ENCODE peak calls at places on chromosomes 13 and 19, in four cellular contexts. Q, T, I and V are unnamed samples.

GRCh38 chr13:32587774-32588165 is 1.5 kb downstream of the PDS5B start:
- DNase-seq in Q (no peak), T (no peak), I (no peak), V (no peak)

GRCh38 chr19:15759962-15760565 is 22.3 kb downstream of the OR10H3 start:
- DNase-seq in Q (no peak), T (peak; percentile 27), I (no peak), V (no peak)

GRCh38 chr13:51096131-51096530 is 14.9 kb downstream of the C13orf42 start:
- DNase-seq in Q (no peak), T (no peak), I (no peak), V (no peak)

GRCh38 chr19:51256053-51256682 is 5.3 kb downstream of the SIGLECL1 start:
- DNase-seq in Q (no peak), T (no peak), I (no peak), V (no peak)

GRCh38 chr13:100068532-100068931 is 20.4 kb upstream of the PCCA start:
- DNase-seq in Q (no peak), T (no peak), I (no peak), V (no peak)

GRCh38 chr13:41352935-41353801 is 42.1 kb downstream of the NAA16 start:
- DNase-seq in Q (no peak), T (peak; percentile 55), I (peak; percentile 65), V (no peak)

GRCh38 chr19:40690699-40691420 is 409 bp upstream of the NUMBL start:
- DNase-seq in Q (peak; percentile 98), T (peak; percentile 83), I (peak; percentile 80), V (peak; percentile 92)

GRCh38 chr13:66558511-66558910 is 671.6 kb downstream of the PCDH9 start:
- DNase-seq in Q (no peak), T (no peak), I (no peak), V (no peak)

GRCh38 chr13:94252209-94252608 is 227.3 kb downstream of the DCT start:
- DNase-seq in Q (no peak), T (no peak), I (no peak), V (no peak)

GRCh38 chr19:29841209-29841558 is 29.4 kb downstream of the CCNE1 start:
- DNase-seq in Q (no peak), T (no peak), I (no peak), V (no peak)

GRCh38 chr19:47633516-47633915 is 24.6 kb downstream of the BICRA start:
- DNase-seq in Q (no peak), T (no peak), I (no peak), V (no peak)

GRCh38 chr19:13339869-13340268 is 166.4 kb downstream of the CACNA1A start:
- DNase-seq in Q (no peak), T (no peak), I (no peak), V (no peak)

GRCh38 chr19:39941615-39942507 is 7.4 kb upstream of the FCGBP start:
- DNase-seq in Q (no peak), T (no peak), I (peak; percentile 84), V (no peak)

GRCh38 chr19:47658431-47659383 is 49.8 kb downstream of the BICRA start:
- DNase-seq in Q (no peak), T (no peak), I (no peak), V (no peak)

GRCh38 chr13:52925221-52925620 is 76.8 kb upstream of the PCDH8 start:
- DNase-seq in Q (peak; percentile 27), T (no peak), I (no peak), V (peak; percentile 30)

GRCh38 chr19:17703823-17704463 is 15.3 kb upstream of the MAP1S start:
- DNase-seq in Q (peak; percentile 55), T (peak; percentile 80), I (peak; percentile 59), V (no peak)

GRCh38 chr19:21117041-21117907 is 24.6 kb upstream of the ZNF431 start:
- DNase-seq in Q (no peak), T (no peak), I (no peak), V (no peak)

GRCh38 chr19:55178781-55179569 is 1.1 kb downstream of the SYT5 start:
- DNase-seq in Q (peak; percentile 55), T (peak; percentile 97), I (peak; percentile 95), V (no peak)

GRCh38 chr13:46160474-46161066 is 21.4 kb downstream of the LCP1 start:
- DNase-seq in Q (no peak), T (peak; percentile 75), I (peak; percentile 70), V (no peak)

GRCh38 chr13:30766234-30766633 is 30.9 kb downstream of the ALOX5AP start:
- DNase-seq in Q (no peak), T (no peak), I (no peak), V (no peak)

GRCh38 chr19:48487944-48488343 is 18.8 kb downstream of the CYTH2 start:
- DNase-seq in Q (peak; percentile 65), T (no peak), I (no peak), V (peak; percentile 56)

GRCh38 chr19:18850560-18851375 is 19.0 kb downstream of the UPF1 start:
- DNase-seq in Q (no peak), T (peak; percentile 87), I (no peak), V (no peak)

GRCh38 chr19:49340069-49340864 is 5.1 kb downstream of the CD37 start:
- DNase-seq in Q (peak; percentile 81), T (no peak), I (peak; percentile 38), V (no peak)

GRCh38 chr13:35164324-35164932 is 222.4 kb downstream of the NBEA start:
- DNase-seq in Q (no peak), T (peak; percentile 16), I (no peak), V (no peak)

GRCh38 chr13:32594339-32594738 is 8.1 kb downstream of the PDS5B start:
- DNase-seq in Q (no peak), T (no peak), I (no peak), V (no peak)

GRCh38 chr13:23799945-23800344 is 89.3 kb downstream of the MIPEP start:
- DNase-seq in Q (no peak), T (no peak), I (no peak), V (no peak)

GRCh38 chr19:47475460-47475859 is 3.8 kb upstream of the SLC8A2 start:
- DNase-seq in Q (no peak), T (no peak), I (no peak), V (no peak)

GRCh38 chr13:23462815-23463559 is 29.5 kb upstream of the SACS start:
- DNase-seq in Q (no peak), T (no peak), I (no peak), V (no peak)

GRCh38 chr19:39499082-39499642 is 415 bp downstream of the DLL3 start:
- DNase-seq in Q (no peak), T (peak; percentile 53), I (no peak), V (no peak)

GRCh38 chr13:60433505-60433904 is 36.5 kb downstream of the TDRD3 start:
- DNase-seq in Q (no peak), T (no peak), I (no peak), V (no peak)

GRCh38 chr19:18102916-18103542 is 5.5 kb downstream of the MAST3 start:
- DNase-seq in Q (no peak), T (no peak), I (no peak), V (no peak)

GRCh38 chr19:35266904-35267817 is 1.6 kb upstream of the USF2 start:
- DNase-seq in Q (peak; percentile 68), T (peak; percentile 68), I (no peak), V (peak; percentile 54)

DNA sequence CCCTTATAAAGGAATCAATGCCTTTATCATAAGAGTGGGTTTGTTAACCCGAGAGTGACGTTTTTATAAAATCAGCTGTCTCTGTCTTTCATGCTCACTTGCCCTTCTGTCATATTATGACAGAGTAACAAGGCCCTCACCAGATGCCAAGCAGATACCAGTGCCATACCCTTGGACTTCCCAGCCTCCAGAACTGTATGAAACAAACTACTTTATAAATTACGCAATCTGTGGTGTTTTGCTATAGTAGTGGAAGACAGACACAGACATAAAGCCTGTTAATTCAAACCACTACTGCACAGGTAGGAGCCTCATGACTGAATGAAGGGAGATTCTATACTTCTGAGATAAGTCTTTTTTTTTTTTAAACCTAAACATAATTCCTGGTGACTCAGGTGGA is 4.6 kb downstream of the VN1R1 start:
- DNase-seq in Q (no peak), T (no peak), I (no peak), V (no peak)
- H3K9me3 ChIP-seq in Q (peaks cover 97% of the 10 kb centered on the region), T (no peaks in the 10 kb centered on the region), I (peaks cover 3% of the 10 kb centered on the region), V (no peaks in the 10 kb centered on the region)

GRCh38 chr19:56946164-56946563 is 105.6 kb upstream of the PEG3 start:
- DNase-seq in Q (no peak), T (peak; percentile 75), I (no peak), V (no peak)
- H3K9me3 ChIP-seq in Q (peaks cover 66% of the 10 kb centered on the region), T (peaks cover 5% of the 10 kb centered on the region), I (no peaks in the 10 kb centered on the region), V (no peaks in the 10 kb centered on the region)

DNA sequence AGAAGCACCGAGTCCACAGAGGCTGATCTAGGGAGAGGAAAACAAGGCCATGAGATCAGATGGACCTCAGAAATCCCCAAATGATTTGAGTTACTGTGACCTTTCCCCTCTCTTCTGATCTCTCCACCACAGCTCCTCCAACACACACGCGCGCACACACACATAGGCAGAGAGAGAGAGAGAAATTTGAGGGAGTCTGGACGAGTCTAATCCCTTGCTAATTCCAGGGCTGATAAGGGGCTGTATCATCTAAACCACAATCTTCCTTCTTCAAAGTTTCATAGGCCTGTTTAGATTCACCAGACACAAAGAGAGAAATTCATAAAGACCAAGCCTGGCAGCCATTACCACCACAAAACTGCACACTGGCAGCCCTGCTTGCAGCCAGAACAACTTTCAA is 8.6 kb downstream of the ZFP82 start:
- DNase-seq in Q (no peak), T (no peak), I (no peak), V (no peak)
- H3K9me3 ChIP-seq in Q (peaks cover 75% of the 10 kb centered on the region), T (peaks cover 8% of the 10 kb centered on the region), I (peaks cover 8% of the 10 kb centered on the region), V (no peaks in the 10 kb centered on the region)

DNA sequence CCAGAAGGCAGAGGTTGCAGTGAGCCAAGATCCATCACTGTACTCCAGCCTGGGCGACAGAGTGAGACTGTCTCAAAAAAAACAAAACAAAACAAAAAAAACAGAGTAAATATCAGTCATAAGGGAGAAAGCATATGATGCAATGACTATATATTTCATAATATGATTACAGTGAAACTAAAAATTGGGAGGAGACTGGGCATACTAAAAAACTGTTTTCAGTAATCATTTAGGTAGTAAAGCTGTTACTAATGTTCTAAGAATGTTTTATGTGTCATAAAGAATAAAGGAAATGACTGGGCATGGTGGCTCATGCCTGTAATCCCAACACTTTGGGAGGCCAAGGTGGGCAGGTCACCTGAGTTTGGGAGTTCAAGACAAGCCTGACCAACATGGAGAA is 15.9 kb downstream of the ZNF573 start:
- DNase-seq in Q (no peak), T (no peak), I (no peak), V (no peak)
- H3K9me3 ChIP-seq in Q (peaks cover 1% of the 10 kb centered on the region), T (no peaks in the 10 kb centered on the region), I (no peaks in the 10 kb centered on the region), V (no peaks in the 10 kb centered on the region)

DNA sequence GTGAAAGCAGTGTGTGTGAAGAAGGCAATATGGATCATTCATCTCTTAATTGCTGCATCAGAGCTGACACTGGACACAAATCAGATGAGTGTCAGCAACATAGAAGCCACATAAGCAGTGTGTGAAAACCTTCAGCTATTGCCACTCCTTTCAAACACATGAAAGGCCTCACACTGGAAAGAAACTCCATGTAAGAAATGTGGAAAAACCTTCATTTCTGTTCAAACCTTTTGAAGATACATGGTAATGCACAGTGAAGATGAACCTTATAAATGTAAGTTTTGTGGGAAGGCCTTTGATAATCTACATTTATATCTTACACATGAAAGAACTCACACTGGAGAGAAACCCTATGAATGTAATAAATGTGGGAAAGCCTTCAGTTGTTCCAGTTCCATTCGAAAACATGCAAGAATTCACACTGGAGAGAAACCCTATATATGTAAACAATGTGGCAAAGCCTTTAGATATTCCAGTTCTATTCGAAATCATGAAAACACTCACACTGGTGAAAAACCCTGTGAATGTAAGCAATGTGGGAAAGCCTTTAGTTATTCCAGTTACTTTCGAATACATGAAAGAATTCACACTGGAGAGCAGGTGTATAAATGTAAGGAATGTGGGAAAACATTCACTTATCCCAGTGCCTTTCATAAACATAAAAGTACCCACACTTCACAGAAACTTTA is 53.6 kb downstream of the ZNF823 start:
- DNase-seq in Q (no peak), T (no peak), I (no peak), V (no peak)
- H3K9me3 ChIP-seq in Q (peaks cover 78% of the 10 kb centered on the region), T (peaks cover 11% of the 10 kb centered on the region), I (peaks cover 15% of the 10 kb centered on the region), V (peaks cover 6% of the 10 kb centered on the region)